ENCODE peak calls at places on chromosomes 5 and 9, in ten cellular contexts. K is cerebellar cortex; E is NCI-H2081; C is RWPE1; L is activated CD4-positive, alpha-beta T cell treated with anti-CD3 and anti-CD28 coated beads, Interleukin-2, amount 10 ng/mL, durations not matched to agents 7 days and 5 days; J is iris pigment epithelial cell; S is PC-9; D is foreskin fibroblast; Q is ELF-1; H is CD4-positive, CD25-positive, alpha-beta regulatory T cell. G is an unnamed sample.

GRCh38 chr9:12625844-12626243 is 67.3 kb upstream of the TYRP1 start:
- DNase-seq in K (no peak), E (no peak), C (no peak), L (no peak), J (no peak), S (no peak), D (no peak), Q (no peak), H (no peak), G (no peak)

GRCh38 chr5:127313847-127314473 is 23.4 kb downstream of the MEGF10 start:
- DNase-seq in K (peak; percentile 24), E (peak; percentile 33), C (peak; percentile 83), L (peak; percentile 71), J (peak; percentile 55), S (no peak), D (peak; percentile 73), Q (peak; percentile 74), H (peak; percentile 41), G (peak; percentile 70)

GRCh38 chr9:19057033-19057432 is 7.8 kb downstream of the RRAGA start:
- DNase-seq in K (no peak), E (no peak), C (no peak), L (no peak), J (no peak), S (no peak), D (no peak), Q (no peak), H (no peak), G (no peak)

GRCh38 chr9:134411451-134412297 is 85.4 kb downstream of the RXRA start:
- DNase-seq in K (no peak), E (no peak), C (no peak), L (no peak), J (no peak), S (no peak), D (peak; percentile 36), Q (peak; percentile 49), H (no peak), G (no peak)

GRCh38 chr9:3516667-3517330 is 9.0 kb downstream of the RFX3 start:
- DNase-seq in K (peak; percentile 86), E (peak; percentile 57), C (no peak), L (no peak), J (no peak), S (no peak), D (no peak), Q (no peak), H (no peak), G (no peak)

GRCh38 chr9:127863179-127863578 is 8.7 kb upstream of the ENG start:
- DNase-seq in K (no peak), E (no peak), C (no peak), L (no peak), J (no peak), S (no peak), D (no peak), Q (no peak), H (no peak), G (no peak)

GRCh38 chr5:125261505-125262250 is 515.2 kb upstream of the ZNF608 start:
- DNase-seq in K (no peak), E (no peak), C (no peak), L (no peak), J (no peak), S (no peak), D (no peak), Q (no peak), H (no peak), G (no peak)

GRCh38 chr5:132389453-132390286 is 20.2 kb downstream of the SLC22A5 start:
- DNase-seq in K (no peak), E (no peak), C (peak; percentile 100), L (no peak), J (peak; percentile 96), S (peak; percentile 99), D (peak; percentile 99), Q (peak; percentile 91), H (no peak), G (no peak)

GRCh38 chr5:160260881-160261815 is 31.8 kb downstream of the FABP6 start:
- DNase-seq in K (no peak), E (no peak), C (no peak), L (no peak), J (peak; percentile 99), S (peak; percentile 99), D (no peak), Q (peak; percentile 70), H (no peak), G (peak; percentile 10)

GRCh38 chr5:73218552-73219171 is 45.7 kb downstream of the TMEM174 start:
- DNase-seq in K (peak; percentile 30), E (peak; percentile 9), C (peak; percentile 60), L (no peak), J (peak; percentile 57), S (peak; percentile 43), D (peak; percentile 74), Q (no peak), H (no peak), G (no peak)

GRCh38 chr5:92553326-92553725 is 1027.7 kb downstream of the NR2F1-AS1 start:
- DNase-seq in K (no peak), E (no peak), C (no peak), L (no peak), J (peak; percentile 17), S (no peak), D (peak; percentile 18), Q (no peak), H (no peak), G (no peak)

GRCh38 chr5:13771011-13771571 is 173.4 kb downstream of the DNAH5 start:
- DNase-seq in K (no peak), E (no peak), C (no peak), L (no peak), J (peak; percentile 3), S (no peak), D (no peak), Q (no peak), H (no peak), G (no peak)